ENCODE peak calls at places on chromosomes 5 and 9, in five cellular contexts. B, P, X, R and W are unnamed samples.

GRCh38 chr5:111735829-111736228 is 21.2 kb downstream of the NREP start:
- DNase-seq in B (no peak), P (no peak), X (no peak), R (peak), W (no peak)

GRCh38 chr9:93962561-93963440 is 7.6 kb upstream of the BARX1 start:
- DNase-seq in B (peak), P (peak), X (peak), R (peak), W (no peak)

GRCh38 chr5:16521561-16522090 is 56.0 kb upstream of the ZNF622 start:
- DNase-seq in B (no peak), P (no peak), X (no peak), R (no peak), W (no peak)

GRCh38 chr5:78268361-78268760 is 26.1 kb downstream of the AP3B1 start:
- DNase-seq in B (no peak), P (no peak), X (no peak), R (no peak), W (no peak)

GRCh38 chr5:56971275-56971674 is 19.4 kb upstream of the MIER3 start:
- DNase-seq in B (no peak), P (no peak), X (no peak), R (no peak), W (no peak)

GRCh38 chr5:6146264-6146663 is 232.1 kb downstream of the MED10 start:
- DNase-seq in B (no peak), P (no peak), X (no peak), R (no peak), W (no peak)

GRCh38 chr5:107653685-107654084 is 17.1 kb downstream of the EFNA5 start:
- DNase-seq in B (no peak), P (no peak), X (no peak), R (no peak), W (no peak)

GRCh38 chr9:136198605-136199083 is 6.3 kb downstream of the LHX3 start:
- DNase-seq in B (no peak), P (no peak), X (no peak), R (no peak), W (no peak)

GRCh38 chr9:89753472-89754055 is 148.8 kb downstream of the GADD45G start:
- DNase-seq in B (peak), P (no peak), X (no peak), R (no peak), W (no peak)

GRCh38 chr9:121340676-121341392 is 29.2 kb downstream of the STOM start:
- DNase-seq in B (peak), P (no peak), X (no peak), R (no peak), W (no peak)